ENCODE peak calls at places on chromosome 1, in four cellular contexts. K is HepG2, J is prostate gland, E is choroid plexus epithelial cell. O is an unnamed sample.

GRCh38 chr1:210340751-210341328 is 12.1 kb downstream of the HHAT start:
- DNase-seq in K (no peak), J (no peak), E (no peak), O (no peak)

GRCh38 chr1:42730988-42731387 is 9.0 kb downstream of the CLDN19 start:
- DNase-seq in K (no peak), J (no peak), E (no peak), O (peak)

GRCh38 chr1:61182049-61182448 is 99.7 kb downstream of the NFIA start:
- DNase-seq in K (no peak), J (no peak), E (peak), O (no peak)

GRCh38 chr1:29388170-29388569 is 151.8 kb downstream of the PTPRU start:
- DNase-seq in K (no peak), J (no peak), E (no peak), O (no peak)

GRCh38 chr1:43530483-43531452 is at the start of gene PTPRF:
- DNase-seq in K (no peak), J (peak), E (peak), O (no peak)

GRCh38 chr1:11845641-11846335 is 1.8 kb downstream of the NPPA start:
- DNase-seq in K (peak), J (no peak), E (peak), O (peak)

GRCh38 chr1:8019229-8019620 is 6.9 kb downstream of the ERRFI1 start:
- DNase-seq in K (no peak), J (no peak), E (peak), O (no peak)

GRCh38 chr1:51168266-51168845 is 66.3 kb downstream of the C1orf185 start:
- DNase-seq in K (no peak), J (no peak), E (peak), O (no peak)

GRCh38 chr1:64864018-64864945 is 102.1 kb downstream of the JAK1 start:
- DNase-seq in K (no peak), J (peak), E (peak), O (peak)

GRCh38 chr1:212044851-212045250 is 9.3 kb downstream of the DTL start:
- DNase-seq in K (no peak), J (no peak), E (no peak), O (no peak)

GRCh38 chr1:22959545-22960360 is 12.9 kb downstream of the LACTBL1 start:
- DNase-seq in K (no peak), J (no peak), E (no peak), O (no peak)

GRCh38 chr1:47682198-47682597 is 244.4 kb downstream of the FOXD2 start:
- DNase-seq in K (no peak), J (no peak), E (no peak), O (no peak)

GRCh38 chr1:153533689-153534201 is 2.0 kb downstream of the S100A6 start:
- DNase-seq in K (peak), J (no peak), E (peak), O (no peak)

DNA sequence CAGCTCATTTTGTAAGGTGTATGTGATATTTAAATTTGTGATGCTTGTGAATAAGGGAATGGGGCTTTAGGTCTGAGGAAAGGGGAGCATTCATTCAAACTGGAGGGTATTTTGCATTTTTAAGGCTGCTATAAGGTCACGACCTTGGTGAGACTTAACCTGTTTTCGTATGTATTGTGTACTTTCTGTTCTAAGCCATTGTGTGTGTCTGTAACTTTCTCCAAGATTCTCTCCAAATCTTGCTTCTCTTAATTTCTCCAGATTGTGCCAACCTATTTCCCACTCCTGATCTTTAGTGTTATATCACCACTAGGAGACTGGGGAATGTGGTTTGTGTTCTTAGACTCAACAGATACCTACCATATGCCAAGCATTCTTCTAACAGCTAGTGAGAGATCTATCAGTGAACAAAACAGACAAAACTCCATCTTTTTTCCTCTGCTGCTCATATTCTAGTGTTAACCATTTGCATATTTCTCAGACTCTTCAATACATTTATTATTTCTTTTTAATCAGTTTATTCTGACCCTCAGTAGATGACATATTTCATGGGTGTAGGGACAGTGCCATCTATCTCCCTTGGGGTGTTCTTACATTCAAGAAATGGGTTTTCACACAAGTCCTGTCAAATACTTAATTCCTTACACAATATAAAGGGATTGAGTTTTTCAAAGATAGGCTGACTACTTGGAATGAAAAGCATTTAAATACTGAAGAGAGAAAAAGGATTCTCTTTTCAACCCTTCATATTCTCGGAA is 27.5 kb downstream of the ATP1B1 start:
- DNase-seq in K (no peak), J (no peak), E (peak), O (no peak)
- TF ChIP-seq CTCF in K (peak), J (no peak), E (peak), O (peak)

GRCh38 chr1:237012361-237012760 is 8.1 kb upstream of the MT1HL1 start:
- DNase-seq in K (no peak), J (no peak), E (peak), O (no peak)
- H3K4me3 ChIP-seq in K (no peak), J (no peak), E (no peak), O (no peak)

GRCh38 chr1:226611301-226611700 is 62.7 kb downstream of the STUM start:
- DNase-seq in K (no peak), J (no peak), E (no peak), O (no peak)
- TF ChIP-seq CTCF in K (no peak), J (no peak), E (peak), O (no peak)

DNA sequence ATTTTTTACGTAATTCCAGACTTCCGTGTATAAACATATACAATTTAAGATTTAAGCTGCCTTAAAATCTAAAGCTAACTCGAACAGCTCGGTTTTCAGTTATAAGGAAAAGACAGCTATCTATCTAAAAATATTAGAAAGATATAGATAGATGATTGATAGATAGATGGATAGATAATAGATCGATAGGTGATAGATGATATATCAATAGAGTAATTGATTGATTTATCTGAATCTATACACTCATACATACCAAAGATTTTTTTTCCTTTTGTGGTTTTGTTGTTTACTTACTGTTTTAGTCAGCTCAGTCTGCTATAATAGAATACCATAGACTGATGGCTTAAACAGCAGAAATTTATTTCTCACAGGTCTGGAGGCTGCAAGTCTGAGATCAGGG is 278.5 kb upstream of the PLD5 start:
- DNase-seq in K (no peak), J (no peak), E (no peak), O (no peak)
- H3K4me3 ChIP-seq in K (no peak), J (no peak), E (no peak), O (no peak)

GRCh38 chr1:94741510-94741909 is 78.6 kb upstream of the SLC44A3 start:
- DNase-seq in K (no peak), J (no peak), E (peak), O (no peak)
- TF ChIP-seq CTCF in K (no peak), J (no peak), E (peak), O (no peak)